ENCODE peak calls at places on chromosome 12, in ten cellular contexts. L, T, P, H, I, W, M, S, Q and E are unnamed samples.
A peak's percentile ranks its signal among the peaks of the same experiment; 100 is the strongest.

GRCh38 chr12:111687255-111687654 is 1.4 kb downstream of the ACAD10 start:
- DNase-seq in L (peak; percentile 33), T (peak; percentile 38), P (no peak), H (no peak), I (no peak), W (no peak), M (no peak), S (no peak), Q (no peak), E (no peak)

GRCh38 chr12:23222801-23223200 is 597.8 kb downstream of the ETNK1 start:
- DNase-seq in L (no peak), T (no peak), P (no peak), H (no peak), I (no peak), W (no peak), M (no peak), S (no peak), Q (no peak), E (no peak)

GRCh38 chr12:123942911-123943648 is 29.6 kb downstream of the CCDC92 start:
- DNase-seq in L (no peak), T (no peak), P (peak; percentile 32), H (no peak), I (no peak), W (no peak), M (no peak), S (no peak), Q (peak; percentile 90), E (no peak)

GRCh38 chr12:52499836-52500560 is 6.9 kb upstream of the KRT6A start:
- DNase-seq in L (no peak), T (no peak), P (peak; percentile 54), H (no peak), I (no peak), W (no peak), M (no peak), S (no peak), Q (no peak), E (no peak)

GRCh38 chr12:62632521-62632920 is 165.9 kb downstream of the MON2 start:
- DNase-seq in L (peak; percentile 67), T (peak; percentile 41), P (peak; percentile 89), H (peak; percentile 23), I (no peak), W (no peak), M (no peak), S (no peak), Q (peak; percentile 78), E (peak; percentile 25)

GRCh38 chr12:116532428-116532827 is 26.8 kb upstream of the MAP1LC3B2 start:
- DNase-seq in L (no peak), T (no peak), P (no peak), H (no peak), I (no peak), W (no peak), M (no peak), S (no peak), Q (no peak), E (no peak)

GRCh38 chr12:1907652-1908611 is 10.5 kb downstream of the CACNA2D4 start:
- DNase-seq in L (peak; percentile 59), T (no peak), P (no peak), H (no peak), I (no peak), W (peak; percentile 26), M (no peak), S (peak; percentile 9), Q (peak; percentile 60), E (no peak)

GRCh38 chr12:31750747-31751039 is 21.9 kb upstream of the AMN1 start:
- DNase-seq in L (no peak), T (no peak), P (no peak), H (no peak), I (no peak), W (no peak), M (no peak), S (no peak), Q (no peak), E (no peak)

GRCh38 chr12:67592228-67593011 is 56.1 kb upstream of the DYRK2 start:
- DNase-seq in L (no peak), T (peak; percentile 9), P (peak; percentile 72), H (no peak), I (no peak), W (no peak), M (no peak), S (no peak), Q (peak; percentile 65), E (no peak)

GRCh38 chr12:121110211-121110940 is 22.3 kb upstream of the P2RX7 start:
- DNase-seq in L (peak; percentile 18), T (peak; percentile 76), P (peak; percentile 78), H (peak; percentile 20), I (no peak), W (peak; percentile 72), M (peak; percentile 66), S (peak; percentile 16), Q (no peak), E (no peak)

GRCh38 chr12:22101749-22102243 is 55.8 kb downstream of the CMAS start:
- DNase-seq in L (no peak), T (no peak), P (peak; percentile 85), H (peak; percentile 35), I (no peak), W (no peak), M (no peak), S (no peak), Q (peak; percentile 86), E (no peak)

GRCh38 chr12:103771466-103771865 is 69.6 kb downstream of the NT5DC3 start:
- DNase-seq in L (peak; percentile 55), T (no peak), P (peak; percentile 51), H (no peak), I (no peak), W (peak; percentile 48), M (no peak), S (no peak), Q (no peak), E (no peak)

GRCh38 chr12:92130999-92131398 is 14.6 kb downstream of the BTG1 start:
- DNase-seq in L (no peak), T (no peak), P (no peak), H (no peak), I (no peak), W (no peak), M (no peak), S (no peak), Q (no peak), E (no peak)

GRCh38 chr12:24012528-24012927 is 63.1 kb upstream of the SOX5 start:
- DNase-seq in L (peak; percentile 9), T (no peak), P (no peak), H (no peak), I (no peak), W (no peak), M (no peak), S (no peak), Q (no peak), E (no peak)

GRCh38 chr12:74780458-74781241 is 243.0 kb downstream of the ATXN7L3B start:
- DNase-seq in L (no peak), T (no peak), P (no peak), H (no peak), I (no peak), W (no peak), M (no peak), S (no peak), Q (peak; percentile 14), E (no peak)

GRCh38 chr12:5912437-5913334 is 32.4 kb downstream of the ANO2 start:
- DNase-seq in L (peak; percentile 46), T (no peak), P (no peak), H (no peak), I (no peak), W (no peak), M (no peak), S (no peak), Q (no peak), E (no peak)

GRCh38 chr12:20477691-20478090 is 109.4 kb downstream of the PDE3A start:
- DNase-seq in L (no peak), T (no peak), P (no peak), H (peak; percentile 2), I (no peak), W (no peak), M (no peak), S (no peak), Q (no peak), E (no peak)

GRCh38 chr12:107992870-107993451 is 136.1 kb upstream of the WSCD2 start:
- DNase-seq in L (peak; percentile 24), T (peak; percentile 10), P (peak; percentile 30), H (no peak), I (no peak), W (no peak), M (no peak), S (no peak), Q (no peak), E (no peak)

GRCh38 chr12:58988643-58989042 is 68.3 kb upstream of the LRIG3 start:
- DNase-seq in L (no peak), T (no peak), P (no peak), H (no peak), I (no peak), W (no peak), M (no peak), S (no peak), Q (no peak), E (no peak)

GRCh38 chr12:44372259-44372658 is 503.9 kb downstream of the NELL2 start:
- DNase-seq in L (no peak), T (no peak), P (no peak), H (no peak), I (no peak), W (no peak), M (no peak), S (no peak), Q (peak; percentile 70), E (no peak)

GRCh38 chr12:114288071-114288470 is 117.9 kb downstream of the TBX5 start:
- DNase-seq in L (no peak), T (no peak), P (peak; percentile 89), H (no peak), I (no peak), W (no peak), M (no peak), S (no peak), Q (no peak), E (no peak)

GRCh38 chr12:66695130-66695529 is 16.3 kb upstream of the GRIP1 start:
- DNase-seq in L (no peak), T (no peak), P (no peak), H (no peak), I (no peak), W (peak; percentile 28), M (no peak), S (no peak), Q (no peak), E (no peak)

GRCh38 chr12:59678759-59679411 is 83.1 kb downstream of the SLC16A7 start:
- DNase-seq in L (no peak), T (no peak), P (no peak), H (no peak), I (peak; percentile 37), W (no peak), M (no peak), S (no peak), Q (no peak), E (no peak)

GRCh38 chr12:84305144-84305543 is 607.5 kb downstream of the SLC6A15 start:
- DNase-seq in L (no peak), T (no peak), P (no peak), H (no peak), I (no peak), W (no peak), M (no peak), S (no peak), Q (no peak), E (no peak)

GRCh38 chr12:53676715-53677611 is 1.1 kb upstream of the ATP5MC2 start:
- DNase-seq in L (peak; percentile 61), T (peak; percentile 32), P (peak; percentile 47), H (no peak), I (no peak), W (peak; percentile 28), M (peak; percentile 42), S (no peak), Q (no peak), E (no peak)

GRCh38 chr12:32309811-32310755 is 89.3 kb upstream of the FGD4 start:
- DNase-seq in L (no peak), T (no peak), P (no peak), H (no peak), I (no peak), W (no peak), M (no peak), S (no peak), Q (no peak), E (no peak)

GRCh38 chr12:119994892-119995658 is 6.0 kb downstream of the BICDL1 start:
- DNase-seq in L (no peak), T (no peak), P (no peak), H (no peak), I (no peak), W (no peak), M (no peak), S (no peak), Q (no peak), E (no peak)

GRCh38 chr12:131102991-131103609 is 149.4 kb downstream of the ADGRD1 start:
- DNase-seq in L (no peak), T (peak; percentile 72), P (no peak), H (no peak), I (no peak), W (peak; percentile 26), M (no peak), S (no peak), Q (peak; percentile 56), E (no peak)